ENCODE peak calls at places on chromosomes 5 and 9, in ten cellular contexts. K is neural progenitor cell, D is transverse colon, O is PC-3, E is uterus, R is GM23338, G is heart right ventricle, X is cardiac muscle cell, N is Peyer's patch, U is pancreas. C is an unnamed sample.

GRCh38 chr9:2116073-2116472 is 100.9 kb downstream of the SMARCA2 start:
- DNase-seq in E (no peak), U (no peak), N (no peak), R (peak; percentile 84), X (no peak), K (peak; percentile 57), O (peak; percentile 40), D (no peak), G (no peak), C (no peak)

GRCh38 chr5:14161825-14162556 is 18.8 kb downstream of the TRIO start:
- DNase-seq in U (no peak), K (no peak), D (no peak), R (no peak), O (no peak), E (no peak), N (no peak), G (no peak), X (no peak), C (no peak)

GRCh38 chr5:95102687-95103086 is 182.2 kb downstream of the MCTP1 start:
- DNase-seq in U (no peak), N (no peak), R (no peak), D (no peak), K (no peak), E (no peak), O (no peak), X (no peak), G (no peak), C (no peak)

GRCh38 chr5:55601209-55601618 is 66.5 kb upstream of the PLPP1 start:
- DNase-seq in K (peak; percentile 57), D (peak; percentile 85), R (no peak), U (peak; percentile 56), G (peak; percentile 74), N (no peak), O (peak; percentile 85), E (peak; percentile 83), X (peak; percentile 32), C (no peak)

GRCh38 chr9:128554155-128554862 is 1.9 kb downstream of the SPTAN1 start:
- DNase-seq in R (peak; percentile 88), E (peak; percentile 72), X (peak; percentile 85), G (peak; percentile 20), D (peak; percentile 49), U (no peak), K (peak; percentile 85), N (peak; percentile 57), O (peak; percentile 81), C (no peak)

GRCh38 chr9:128969491-128969890 is 22.0 kb downstream of the NUP188 start:
- DNase-seq in E (no peak), O (no peak), D (no peak), R (no peak), G (no peak), N (no peak), X (no peak), K (no peak), U (no peak), C (no peak)

GRCh38 chr9:73565833-73566465 is 414.3 kb downstream of the ANXA1 start:
- DNase-seq in N (no peak), E (no peak), G (peak; percentile 14), X (peak; percentile 71), D (no peak), K (peak; percentile 59), O (peak; percentile 14), U (no peak), R (peak; percentile 73), C (no peak)

GRCh38 chr5:39980056-39980455 is 555.3 kb upstream of the DAB2 start:
- DNase-seq in O (peak; percentile 33), R (no peak), G (no peak), U (no peak), K (no peak), N (no peak), D (no peak), E (no peak), X (no peak), C (no peak)

GRCh38 chr5:119328753-119329602 is 26.8 kb upstream of the TNFAIP8 start:
- DNase-seq in X (no peak), R (no peak), D (peak; percentile 35), N (no peak), E (no peak), K (no peak), O (no peak), U (no peak), G (no peak), C (no peak)

GRCh38 chr9:106745457-106745856 is 117.5 kb upstream of the ZNF462 start:
- DNase-seq in O (peak; percentile 78), U (no peak), G (no peak), N (no peak), R (no peak), K (no peak), X (no peak), E (no peak), D (no peak), C (no peak)

GRCh38 chr9:85569988-85570387 is 171.8 kb downstream of the AGTPBP1 start:
- DNase-seq in D (no peak), N (no peak), G (no peak), X (no peak), K (no peak), O (peak; percentile 10), E (no peak), R (no peak), U (no peak), C (no peak)

GRCh38 chr5:109141499-109142200 is 268.1 kb downstream of the PJA2 start:
- DNase-seq in U (no peak), N (no peak), D (no peak), E (no peak), K (no peak), R (peak; percentile 39), O (no peak), G (no peak), X (no peak), C (no peak)

GRCh38 chr5:67964619-67965018 is 250.9 kb upstream of the PIK3R1 start:
- DNase-seq in N (no peak), K (no peak), E (no peak), D (no peak), R (no peak), X (no peak), G (no peak), U (no peak), O (no peak), C (no peak)

GRCh38 chr9:131668439-131669233 is 71.2 kb downstream of the RAPGEF1 start:
- DNase-seq in N (peak; percentile 64), R (no peak), E (no peak), X (no peak), U (peak; percentile 56), G (no peak), O (peak; percentile 53), K (no peak), D (no peak), C (peak; percentile 86)

GRCh38 chr5:14946813-14947640 is 75.4 kb upstream of the ANKH start:
- DNase-seq in R (peak; percentile 50), U (no peak), O (peak; percentile 75), N (no peak), X (peak; percentile 47), K (peak; percentile 28), G (no peak), E (no peak), D (peak; percentile 21), C (no peak)

GRCh38 chr5:56090793-56091460 is 96.2 kb upstream of the IL6ST start:
- DNase-seq in D (no peak), E (no peak), R (no peak), K (no peak), G (no peak), U (no peak), X (no peak), O (no peak), N (no peak), C (no peak)

GRCh38 chr9:129914051-129914450 is 78.8 kb downstream of the USP20 start:
- DNase-seq in R (no peak), O (no peak), G (no peak), K (no peak), D (no peak), U (no peak), E (no peak), N (no peak), X (no peak), C (no peak)

GRCh38 chr5:119410448-119411170 is 41.7 kb upstream of the HSD17B4 start:
- DNase-seq in X (no peak), G (no peak), R (no peak), K (no peak), N (no peak), D (no peak), E (no peak), U (no peak), O (no peak), C (no peak)

GRCh38 chr9:108588246-108588645 is 267.5 kb downstream of the ACTL7B start:
- DNase-seq in R (no peak), X (no peak), D (no peak), O (no peak), G (no peak), E (no peak), N (no peak), U (no peak), K (no peak), C (no peak)
- H3K4me1 ChIP-seq in R (peaks cover 10% of the 10 kb centered on the region), X (no peaks in the 10 kb centered on the region), D (no peaks in the 10 kb centered on the region), O (no peaks in the 10 kb centered on the region), G (no peaks in the 10 kb centered on the region), E (no peaks in the 10 kb centered on the region), N (no peaks in the 10 kb centered on the region), U (no peaks in the 10 kb centered on the region), K (peaks cover 12% of the 10 kb centered on the region), C (peaks cover 4% of the 10 kb centered on the region)

GRCh38 chr9:38059233-38059936 is 9.6 kb downstream of the SHB start:
- DNase-seq in R (no peak), U (no peak), G (peak; percentile 39), E (no peak), X (no peak), D (no peak), K (no peak), O (no peak), N (no peak), C (peak; percentile 39)
- H3K4me1 ChIP-seq in R (peaks cover 30% of the 10 kb centered on the region), U (peaks cover 47% of the 10 kb centered on the region), G (peaks cover 69% of the 10 kb centered on the region), E (no peaks in the 10 kb centered on the region), X (peaks cover 36% of the 10 kb centered on the region), D (peaks cover 38% of the 10 kb centered on the region), K (peaks cover 17% of the 10 kb centered on the region), O (peaks cover 26% of the 10 kb centered on the region), N (no peaks in the 10 kb centered on the region), C (peaks cover 19% of the 10 kb centered on the region)

DNA sequence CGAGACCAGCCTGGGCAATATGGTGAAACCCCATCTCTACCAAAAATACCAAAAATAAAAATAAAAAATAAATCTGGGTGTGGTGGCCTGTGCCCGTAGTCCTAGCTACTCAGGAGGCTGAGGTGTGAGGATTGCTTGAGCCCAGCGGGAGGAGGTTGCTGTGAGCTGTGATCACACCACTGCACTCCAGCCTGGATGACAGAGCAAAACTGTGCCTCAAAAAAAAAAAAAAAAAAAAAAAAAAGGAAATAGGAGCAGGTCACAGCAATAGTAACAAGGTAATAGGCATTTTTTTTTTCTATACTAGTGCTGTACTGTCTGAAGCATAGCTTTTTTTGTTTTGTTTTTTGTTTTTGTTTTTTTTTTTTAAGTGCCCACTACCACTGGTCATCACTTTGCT is 5.8 kb downstream of the LRRC70 start:
- DNase-seq in N (no peak), K (no peak), X (no peak), U (no peak), E (no peak), R (no peak), D (no peak), G (no peak), O (no peak), C (no peak)
- H3K4me1 ChIP-seq in N (no peaks in the 10 kb centered on the region), K (peaks cover 7% of the 10 kb centered on the region), X (peaks cover 3% of the 10 kb centered on the region), U (no peaks in the 10 kb centered on the region), E (no peaks in the 10 kb centered on the region), R (no peaks in the 10 kb centered on the region), D (no peaks in the 10 kb centered on the region), G (peaks cover 22% of the 10 kb centered on the region), O (no peaks in the 10 kb centered on the region), C (no peaks in the 10 kb centered on the region)

DNA sequence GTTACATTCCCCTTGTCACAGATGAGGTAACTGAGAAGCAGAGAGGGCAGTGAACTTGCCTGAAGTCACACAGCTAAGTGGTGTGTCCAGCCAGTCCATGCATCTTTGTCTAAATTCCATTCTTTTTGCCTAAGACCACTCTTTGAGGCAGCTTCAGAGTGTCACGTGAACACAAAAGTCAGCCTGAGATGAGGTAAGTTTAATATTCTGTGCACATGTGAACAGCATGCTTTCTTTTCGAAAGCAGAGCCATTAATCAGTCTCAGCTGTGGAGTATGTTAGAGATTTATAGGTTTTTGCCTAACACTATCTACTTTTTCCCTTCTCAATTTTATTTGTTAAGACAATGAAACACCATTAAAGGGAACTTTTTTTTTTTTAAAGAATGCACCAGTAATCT is 43.5 kb downstream of the SH3PXD2B start:
- DNase-seq in R (no peak), U (no peak), K (no peak), E (no peak), D (no peak), G (no peak), O (no peak), X (no peak), N (no peak), C (no peak)
- H3K4me1 ChIP-seq in R (peaks cover 4% of the 10 kb centered on the region), U (peaks cover 25% of the 10 kb centered on the region), K (no peaks in the 10 kb centered on the region), E (peaks cover 32% of the 10 kb centered on the region), D (peaks cover 41% of the 10 kb centered on the region), G (peaks cover 75% of the 10 kb centered on the region), O (peaks cover 72% of the 10 kb centered on the region), X (no peaks in the 10 kb centered on the region), N (no peaks in the 10 kb centered on the region), C (no peaks in the 10 kb centered on the region)